ENCODE peak calls at places on chromosomes 4 and X, in ten cellular contexts. X is omental fat pad; D is MCF 10A; M is hypothalamus; U is NCI-H460; O is bronchial epithelial cell; N is hippocampal formation; W is fibroblast of the aortic adventitia; P is substantia nigra; Q is activated naive CD4-positive, alpha-beta T cell treated with Interleukin-2 at 50 U/mL for 16 hours. H is an unnamed sample.

GRCh38 chr4:15006416-15007024 is 4.2 kb downstream of the CPEB2 start:
- DNase-seq in X (no peak), D (peak), M (no peak), U (no peak), O (peak), N (no peak), W (peak), P (no peak), Q (no peak), H (peak)

GRCh38 chr4:6092131-6092530 is 73.9 kb upstream of the C4orf50 start:
- DNase-seq in X (no peak), D (no peak), M (no peak), U (no peak), O (no peak), N (no peak), W (no peak), P (no peak), Q (no peak), H (no peak)

GRCh38 chr4:87530868-87531267 is 1.7 kb upstream of the SPARCL1 start:
- DNase-seq in X (no peak), D (peak), M (no peak), U (no peak), O (peak), N (no peak), W (peak), P (no peak), Q (no peak), H (peak)

GRCh38 chr4:67941074-67941473 is 22.2 kb downstream of the TMPRSS11A start:
- DNase-seq in X (no peak), D (no peak), M (no peak), U (no peak), O (no peak), N (no peak), W (no peak), P (no peak), Q (no peak), H (no peak)

GRCh38 chr4:185742766-185743165 is 69.2 kb downstream of the SORBS2 start:
- DNase-seq in X (no peak), D (peak), M (no peak), U (peak), O (peak), N (no peak), W (no peak), P (no peak), Q (no peak), H (peak)

GRCh38 chrX:149511081-149511480 is 6.0 kb upstream of the IDS start:
- DNase-seq in X (no peak), D (no peak), M (no peak), U (no peak), O (peak), N (no peak), W (no peak), P (no peak), Q (no peak), H (peak)

GRCh38 chr4:141711211-141711610 is 74.8 kb downstream of the IL15 start:
- DNase-seq in X (no peak), D (peak), M (no peak), U (peak), O (peak), N (no peak), W (peak), P (no peak), Q (no peak), H (no peak)

GRCh38 chr4:17619416-17620105 is 5.1 kb downstream of the MED28 start:
- DNase-seq in X (no peak), D (no peak), M (no peak), U (no peak), O (peak), N (no peak), W (no peak), P (no peak), Q (no peak), H (no peak)

GRCh38 chrX:133440081-133440796 is 24.9 kb upstream of the GPC4 start:
- DNase-seq in X (no peak), D (no peak), M (no peak), U (no peak), O (no peak), N (no peak), W (no peak), P (no peak), Q (no peak), H (no peak)

GRCh38 chr4:154160925-154161324 is 330.7 kb downstream of the DCHS2 start:
- DNase-seq in X (no peak), D (no peak), M (no peak), U (no peak), O (no peak), N (no peak), W (peak), P (no peak), Q (no peak), H (no peak)